ENCODE peak calls at places on chromosomes 4 and X, in five cellular contexts. I is K562, K is GM12878, J is HepG2, L is HCT116. C is an unnamed sample.

GRCh38 chr4:117085185-117085701 is at the start of gene TRAM1L1:
- DNase-seq in I (peak), K (no peak), J (peak), L (no peak), C (peak)

GRCh38 chr4:95694411-95694810 is 145.5 kb upstream of the PDHA2 start:
- DNase-seq in I (no peak), K (no peak), J (no peak), L (no peak), C (no peak)

GRCh38 chrX:74438771-74439170 is 17.5 kb downstream of the SLC16A2 start:
- DNase-seq in I (no peak), K (no peak), J (no peak), L (no peak), C (no peak)

GRCh38 chrX:24266996-24267395 is 46.9 kb downstream of the SUPT20HL2 start:
- DNase-seq in I (no peak), K (no peak), J (no peak), L (no peak), C (no peak)

GRCh38 chr4:152118108-152118507 is 357.3 kb upstream of the GATB start:
- DNase-seq in I (no peak), K (no peak), J (no peak), L (no peak), C (no peak)

GRCh38 chr4:174222266-174222872 is 61.1 kb downstream of the FBXO8 start:
- DNase-seq in I (peak), K (no peak), J (peak), L (peak), C (no peak)

GRCh38 chrX:132631579-132632232 is 142.9 kb upstream of the MBNL3 start:
- DNase-seq in I (peak), K (no peak), J (peak), L (no peak), C (peak)

GRCh38 chrX:119673336-119673735 is 19.6 kb downstream of the SEPTIN6 start:
- DNase-seq in I (no peak), K (no peak), J (no peak), L (no peak), C (no peak)

GRCh38 chr4:4755306-4755705 is 104.2 kb upstream of the MSX1 start:
- DNase-seq in I (no peak), K (no peak), J (no peak), L (no peak), C (no peak)

GRCh38 chr4:17142232-17142711 is 243.8 kb upstream of the LDB2 start:
- DNase-seq in I (no peak), K (no peak), J (no peak), L (no peak), C (no peak)

GRCh38 chr4:16194199-16194598 is 32.1 kb downstream of the TAPT1 start:
- DNase-seq in I (no peak), K (no peak), J (no peak), L (no peak), C (no peak)

GRCh38 chr4:78185117-78185516 is 128.0 kb downstream of the FRAS1 start:
- DNase-seq in I (no peak), K (no peak), J (no peak), L (no peak), C (no peak)

GRCh38 chr4:1246901-1247810 is 1.8 kb downstream of the CTBP1 start:
- DNase-seq in I (peak), K (no peak), J (no peak), L (no peak), C (peak)

GRCh38 chr4:688695-689497 is at the start of gene SLC49A3:
- DNase-seq in I (no peak), K (no peak), J (no peak), L (no peak), C (no peak)

GRCh38 chr4:139599594-139600374 is 43.8 kb upstream of the SETD7 start:
- DNase-seq in I (no peak), K (no peak), J (peak), L (no peak), C (no peak)

GRCh38 chr4:120591038-120591437 is 331.5 kb downstream of the PRDM5 start:
- DNase-seq in I (no peak), K (no peak), J (no peak), L (no peak), C (no peak)

GRCh38 chr4:138751290-138751689 is 264.3 kb upstream of the NOCT start:
- DNase-seq in I (no peak), K (no peak), J (no peak), L (no peak), C (no peak)

GRCh38 chr4:38965866-38966265 is 66.3 kb downstream of the TMEM156 start:
- DNase-seq in I (no peak), K (no peak), J (no peak), L (no peak), C (no peak)

GRCh38 chr4:40912455-40913055 is 162.8 kb downstream of the NSUN7 start:
- DNase-seq in I (no peak), K (no peak), J (no peak), L (no peak), C (no peak)

GRCh38 chr4:142021761-142022160 is 385.4 kb downstream of the IL15 start:
- DNase-seq in I (no peak), K (no peak), J (no peak), L (no peak), C (no peak)

GRCh38 chrX:3286196-3286920 is 60.1 kb downstream of the MXRA5 start:
- DNase-seq in I (no peak), K (no peak), J (no peak), L (peak), C (no peak)

GRCh38 chr4:38757945-38758344 is 24.8 kb downstream of the TLR10 start:
- DNase-seq in I (peak), K (no peak), J (no peak), L (peak), C (no peak)

GRCh38 chr4:106201373-106201772 is 114.6 kb downstream of the TBCK start:
- DNase-seq in I (no peak), K (no peak), J (peak), L (no peak), C (peak)

GRCh38 chr4:3524349-3524748 is 7.9 kb downstream of the LRPAP1 start:
- DNase-seq in I (no peak), K (no peak), J (no peak), L (no peak), C (no peak)

GRCh38 chrX:20461576-20461975 is 194.9 kb upstream of the RPS6KA3 start:
- DNase-seq in I (no peak), K (no peak), J (no peak), L (no peak), C (no peak)

GRCh38 chr4:138192113-138192512 is 50.0 kb downstream of the SLC7A11 start:
- DNase-seq in I (peak), K (no peak), J (peak), L (peak), C (no peak)

GRCh38 chr4:17494258-17494657 is 17.6 kb downstream of the QDPR start:
- DNase-seq in I (peak), K (no peak), J (no peak), L (no peak), C (no peak)

GRCh38 chr4:76374744-76375143 is 46.2 kb downstream of the CCDC158 start:
- DNase-seq in I (no peak), K (no peak), J (no peak), L (no peak), C (no peak)

GRCh38 chr4:159009521-159009920 is 93.4 kb upstream of the RAPGEF2 start:
- DNase-seq in I (no peak), K (no peak), J (no peak), L (no peak), C (no peak)

GRCh38 chr4:140326395-140326993 is 47.0 kb upstream of the SCOC start:
- DNase-seq in I (peak), K (no peak), J (peak), L (peak), C (peak)

GRCh38 chrX:20418379-20418778 is 151.7 kb upstream of the RPS6KA3 start:
- DNase-seq in I (no peak), K (no peak), J (no peak), L (no peak), C (no peak)

GRCh38 chr4:76705497-76705896 is 192.4 kb downstream of the SOWAHB start:
- DNase-seq in I (no peak), K (no peak), J (no peak), L (no peak), C (no peak)

GRCh38 chr4:123250843-123251242 is 145.8 kb upstream of the SPRY1 start:
- DNase-seq in I (no peak), K (no peak), J (no peak), L (no peak), C (peak)

GRCh38 chrX:115894087-115894486 is 276.5 kb upstream of the AGTR2 start:
- DNase-seq in I (no peak), K (peak), J (peak), L (peak), C (peak)

DNA sequence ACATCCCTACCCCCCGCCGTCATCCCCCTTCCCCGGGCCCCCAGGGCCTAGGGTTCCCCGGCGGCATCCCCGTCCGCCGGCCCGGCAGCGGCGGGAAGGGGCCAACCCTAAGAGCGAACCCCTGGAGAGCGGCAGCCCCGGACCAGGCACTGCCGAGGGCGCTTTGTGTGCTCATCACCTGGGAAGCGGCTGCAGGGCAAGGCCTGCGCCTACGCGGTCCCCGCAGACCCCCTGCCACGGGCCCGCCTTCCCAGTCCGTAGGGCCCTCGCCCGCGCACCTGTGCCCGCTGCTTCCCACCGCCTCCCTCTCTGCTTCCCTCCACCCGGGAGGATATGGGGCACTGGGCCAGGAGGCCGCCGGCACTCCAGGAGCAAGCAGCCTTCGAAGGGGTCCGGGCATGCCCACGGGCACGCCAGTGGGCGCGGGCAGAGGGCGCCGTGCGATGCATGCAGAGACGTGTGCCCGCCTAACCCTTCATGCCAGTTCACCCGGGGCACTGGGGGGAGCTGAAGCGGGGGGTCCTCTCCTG is 2.6 kb downstream of the FLNA start:
- DNase-seq in I (no peak), K (no peak), J (no peak), L (no peak), C (no peak)
- H3K9ac ChIP-seq in I (peak), K (peak), J (no peak), L (no peak), C (peak)

GRCh38 chrX:51420610-51421009 is 75.8 kb downstream of the NUDT11 start:
- DNase-seq in I (peak), K (no peak), J (peak), L (peak), C (peak)
- TF ChIP-seq ZBTB33 in I (no peak), K (no peak), J (no peak), L (no peak), C (no peak)

GRCh38 chr4:185774076-185774731 is 37.8 kb downstream of the SORBS2 start:
- DNase-seq in I (no peak), K (peak), J (peak), L (no peak), C (no peak)

GRCh38 chr4:185771696-185772390 is 40.2 kb downstream of the SORBS2 start:
- DNase-seq in I (no peak), K (no peak), J (no peak), L (no peak), C (no peak)

GRCh38 chr4:185774815-185775684 is 36.9 kb downstream of the SORBS2 start:
- DNase-seq in I (no peak), K (no peak), J (no peak), L (no peak), C (no peak)

GRCh38 chr4:185773419-185773818 is 38.6 kb downstream of the SORBS2 start:
- DNase-seq in I (no peak), K (no peak), J (no peak), L (no peak), C (no peak)

DNA sequence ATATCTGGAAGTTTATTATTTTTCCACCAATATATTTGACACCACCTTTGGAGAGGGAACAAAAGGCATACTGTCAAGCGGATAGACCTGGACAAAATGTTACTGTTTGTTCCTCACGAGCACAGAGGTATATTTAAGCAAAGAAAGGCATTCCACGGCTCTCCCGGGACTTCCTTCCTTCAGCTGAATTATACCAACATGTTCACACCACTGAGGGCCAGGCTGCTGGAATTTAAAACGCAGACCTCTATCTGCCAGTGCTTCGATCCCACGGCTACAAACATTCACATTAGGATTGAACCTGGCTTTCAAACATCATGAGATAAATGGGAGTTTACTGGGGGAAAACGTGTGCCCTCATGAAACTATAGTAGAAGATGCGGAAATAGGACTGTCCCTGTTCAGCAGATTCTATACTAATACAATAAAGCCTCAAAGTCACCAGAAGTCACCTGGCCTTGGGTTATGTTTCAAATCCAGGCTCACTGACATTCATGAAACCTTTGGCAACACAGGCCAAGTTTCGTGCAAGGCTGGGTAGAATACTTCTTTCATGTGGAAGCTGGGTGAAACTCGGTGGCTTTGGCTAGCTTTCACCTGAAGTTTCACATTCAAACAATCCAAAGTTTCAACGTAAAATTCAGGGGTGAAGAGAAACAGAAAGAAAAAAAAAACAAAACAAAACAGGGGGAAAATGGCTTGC is 39.5 kb downstream of the SORBS2 start:
- DNase-seq in I (no peak), K (peak), J (no peak), L (no peak), C (no peak)
- H3K9ac ChIP-seq in I (no peak), K (no peak), J (no peak), L (no peak), C (no peak)

GRCh38 chr4:108432418-108432817 is 188.0 kb upstream of the RPL34 start:
- DNase-seq in I (no peak), K (no peak), J (no peak), L (no peak), C (no peak)

GRCh38 chr4:108430921-108431320 is 189.5 kb upstream of the RPL34 start:
- DNase-seq in I (no peak), K (no peak), J (no peak), L (no peak), C (no peak)

GRCh38 chr4:108427946-108428345 is 192.4 kb upstream of the RPL34 start:
- DNase-seq in I (no peak), K (no peak), J (no peak), L (no peak), C (no peak)

GRCh38 chr4:108425988-108426387 is 194.4 kb upstream of the RPL34 start:
- DNase-seq in I (no peak), K (no peak), J (no peak), L (no peak), C (no peak)

GRCh38 chr4:108426493-108426892 is 193.9 kb upstream of the RPL34 start:
- DNase-seq in I (no peak), K (no peak), J (no peak), L (no peak), C (no peak)
- TF ChIP-seq ZBTB33 in I (no peak), K (no peak), J (no peak), L (no peak), C (no peak)

GRCh38 chrX:154039577-154039976 is 19.9 kb upstream of the IRAK1 start:
- DNase-seq in I (no peak), K (no peak), J (no peak), L (no peak), C (no peak)
- H3K9ac ChIP-seq in I (peak), K (no peak), J (no peak), L (no peak), C (no peak)

DNA sequence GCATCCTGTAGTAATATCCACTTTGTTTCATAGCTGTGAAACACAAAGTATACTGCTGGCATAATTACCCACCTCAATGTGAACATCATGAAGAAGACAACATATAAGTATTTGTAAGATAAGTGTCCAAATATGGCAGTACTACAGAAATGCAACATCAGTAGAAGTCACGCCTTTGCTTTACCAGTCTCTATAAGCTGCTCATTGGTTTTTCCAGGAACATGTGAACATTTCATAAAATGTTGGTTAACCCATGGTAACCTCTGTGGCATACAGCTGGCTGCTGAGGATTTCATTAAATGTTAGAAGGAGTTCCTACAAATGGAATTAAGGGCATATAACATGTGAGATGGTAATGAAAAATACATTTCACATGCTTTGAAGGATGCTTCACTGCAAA is 77.6 kb downstream of the PPP3CA start:
- DNase-seq in I (no peak), K (no peak), J (no peak), L (no peak), C (no peak)
- TF ChIP-seq ZBTB33 in I (no peak), K (no peak), J (no peak), L (no peak), C (no peak)

GRCh38 chr4:133147922-133148689 is 988 bp upstream of the PCDH10 start:
- DNase-seq in I (no peak), K (no peak), J (no peak), L (no peak), C (peak)

GRCh38 chr4:133150643-133151300 is 1.7 kb downstream of the PCDH10 start:
- DNase-seq in I (no peak), K (no peak), J (no peak), L (no peak), C (peak)

GRCh38 chr4:133149932-133150642 is 993 bp downstream of the PCDH10 start:
- DNase-seq in I (no peak), K (no peak), J (no peak), L (no peak), C (no peak)

GRCh38 chr4:133148690-133149363 is at the start of gene PCDH10:
- DNase-seq in I (peak), K (no peak), J (peak), L (no peak), C (peak)

GRCh38 chr4:133149364-133149695 is 236 bp downstream of the PCDH10 start:
- DNase-seq in I (no peak), K (no peak), J (no peak), L (no peak), C (no peak)
- H3K9ac ChIP-seq in I (no peak), K (no peak), J (no peak), L (no peak), C (no peak)

GRCh38 chr4:184801781-184802180 is 24.0 kb downstream of the ACSL1 start:
- DNase-seq in I (no peak), K (no peak), J (no peak), L (no peak), C (no peak)
- TF ChIP-seq ZBTB33 in I (no peak), K (no peak), J (no peak), L (no peak), C (no peak)

DNA sequence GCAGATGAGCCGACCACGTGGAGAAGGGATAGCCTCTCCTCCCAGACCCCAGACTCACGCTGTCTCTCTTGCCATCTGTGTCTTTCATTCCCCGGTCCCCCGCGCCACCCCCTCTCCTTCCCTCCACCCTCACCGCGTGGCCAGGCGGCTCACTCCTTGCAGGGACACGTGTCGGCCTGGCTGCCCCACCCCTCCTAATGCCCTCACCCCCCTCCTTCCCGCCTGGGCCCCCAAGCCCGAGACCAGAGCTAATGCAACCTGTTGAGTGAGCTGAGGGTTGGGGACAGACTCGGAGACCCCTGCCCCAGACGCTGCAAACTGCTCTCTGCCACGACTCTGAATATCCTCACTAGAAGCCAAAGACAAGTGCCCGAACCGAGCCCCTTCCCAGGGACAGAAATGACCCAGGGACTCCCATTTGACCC is 1.8 kb downstream of the SLC38A5 start:
- DNase-seq in I (peak), K (no peak), J (no peak), L (no peak), C (no peak)
- H3K9ac ChIP-seq in I (peak), K (peak), J (peak), L (peak), C (no peak)

C was measured in SK-N-SH.